ENCODE peak calls at places on chromosomes 16 and 17, in ten cellular contexts. One of them, this sample, is unnamed.

GRCh38 chr16:31271621-31272190 is 11.9 kb downstream of the ITGAM start:
- DNase-seq in ascending aorta: no peak
- DNase-seq in stomach: no peak
- DNase-seq in body of pancreas: no peak
- DNase-seq in CD4-positive, alpha-beta T cell: no peak
- DNase-seq in kidney: no peak
- DNase-seq in Peyer's patch: no peak
- DNase-seq in uterus: no peak
- DNase-seq in GM23338: no peak
- DNase-seq in RWPE1: no peak
- DNase-seq in this sample: no peak

GRCh38 chr16:65044861-65045260 is 77.0 kb downstream of the CDH11 start:
- DNase-seq in ascending aorta: no peak
- DNase-seq in stomach: no peak
- DNase-seq in body of pancreas: no peak
- DNase-seq in CD4-positive, alpha-beta T cell: no peak
- DNase-seq in kidney: no peak
- DNase-seq in Peyer's patch: no peak
- DNase-seq in uterus: no peak
- DNase-seq in GM23338: no peak
- DNase-seq in RWPE1: no peak
- DNase-seq in this sample: peak

GRCh38 chr16:82788919-82789318 is 162.2 kb downstream of the CDH13 start:
- DNase-seq in ascending aorta: no peak
- DNase-seq in stomach: no peak
- DNase-seq in body of pancreas: no peak
- DNase-seq in CD4-positive, alpha-beta T cell: no peak
- DNase-seq in kidney: no peak
- DNase-seq in Peyer's patch: no peak
- DNase-seq in uterus: no peak
- DNase-seq in GM23338: no peak
- DNase-seq in RWPE1: no peak
- DNase-seq in this sample: no peak

GRCh38 chr17:60604686-60605334 is 4.8 kb downstream of the PPM1D start:
- DNase-seq in ascending aorta: peak
- DNase-seq in stomach: no peak
- DNase-seq in body of pancreas: peak
- DNase-seq in CD4-positive, alpha-beta T cell: no peak
- DNase-seq in kidney: no peak
- DNase-seq in Peyer's patch: no peak
- DNase-seq in uterus: no peak
- DNase-seq in GM23338: no peak
- DNase-seq in RWPE1: peak
- DNase-seq in this sample: no peak

GRCh38 chr17:52096056-52096455 is 62.5 kb downstream of the CA10 start:
- DNase-seq in ascending aorta: no peak
- DNase-seq in stomach: no peak
- DNase-seq in body of pancreas: no peak
- DNase-seq in CD4-positive, alpha-beta T cell: no peak
- DNase-seq in kidney: no peak
- DNase-seq in Peyer's patch: no peak
- DNase-seq in uterus: no peak
- DNase-seq in GM23338: no peak
- DNase-seq in RWPE1: no peak
- DNase-seq in this sample: no peak

GRCh38 chr17:80539022-80539421 is 5.6 kb upstream of the RPTOR start:
- DNase-seq in ascending aorta: no peak
- DNase-seq in stomach: no peak
- DNase-seq in body of pancreas: no peak
- DNase-seq in CD4-positive, alpha-beta T cell: no peak
- DNase-seq in kidney: no peak
- DNase-seq in Peyer's patch: no peak
- DNase-seq in uterus: no peak
- DNase-seq in GM23338: peak
- DNase-seq in RWPE1: no peak
- DNase-seq in this sample: no peak

GRCh38 chr16:14405611-14406537 is 224.2 kb downstream of the PARN start:
- DNase-seq in ascending aorta: no peak
- DNase-seq in stomach: peak
- DNase-seq in body of pancreas: no peak
- DNase-seq in CD4-positive, alpha-beta T cell: no peak
- DNase-seq in kidney: no peak
- DNase-seq in Peyer's patch: peak
- DNase-seq in uterus: no peak
- DNase-seq in GM23338: peak
- DNase-seq in RWPE1: peak
- DNase-seq in this sample: peak

GRCh38 chr16:87076331-87076949 is 240.8 kb downstream of the C16orf95 start:
- DNase-seq in ascending aorta: no peak
- DNase-seq in stomach: no peak
- DNase-seq in body of pancreas: no peak
- DNase-seq in CD4-positive, alpha-beta T cell: no peak
- DNase-seq in kidney: no peak
- DNase-seq in Peyer's patch: no peak
- DNase-seq in uterus: no peak
- DNase-seq in GM23338: no peak
- DNase-seq in RWPE1: no peak
- DNase-seq in this sample: no peak

GRCh38 chr17:57889252-57889651 is 39.4 kb upstream of the MRPS23 start:
- DNase-seq in ascending aorta: no peak
- DNase-seq in stomach: no peak
- DNase-seq in body of pancreas: no peak
- DNase-seq in CD4-positive, alpha-beta T cell: no peak
- DNase-seq in kidney: no peak
- DNase-seq in Peyer's patch: no peak
- DNase-seq in uterus: no peak
- DNase-seq in GM23338: no peak
- DNase-seq in RWPE1: no peak
- DNase-seq in this sample: no peak

DNA sequence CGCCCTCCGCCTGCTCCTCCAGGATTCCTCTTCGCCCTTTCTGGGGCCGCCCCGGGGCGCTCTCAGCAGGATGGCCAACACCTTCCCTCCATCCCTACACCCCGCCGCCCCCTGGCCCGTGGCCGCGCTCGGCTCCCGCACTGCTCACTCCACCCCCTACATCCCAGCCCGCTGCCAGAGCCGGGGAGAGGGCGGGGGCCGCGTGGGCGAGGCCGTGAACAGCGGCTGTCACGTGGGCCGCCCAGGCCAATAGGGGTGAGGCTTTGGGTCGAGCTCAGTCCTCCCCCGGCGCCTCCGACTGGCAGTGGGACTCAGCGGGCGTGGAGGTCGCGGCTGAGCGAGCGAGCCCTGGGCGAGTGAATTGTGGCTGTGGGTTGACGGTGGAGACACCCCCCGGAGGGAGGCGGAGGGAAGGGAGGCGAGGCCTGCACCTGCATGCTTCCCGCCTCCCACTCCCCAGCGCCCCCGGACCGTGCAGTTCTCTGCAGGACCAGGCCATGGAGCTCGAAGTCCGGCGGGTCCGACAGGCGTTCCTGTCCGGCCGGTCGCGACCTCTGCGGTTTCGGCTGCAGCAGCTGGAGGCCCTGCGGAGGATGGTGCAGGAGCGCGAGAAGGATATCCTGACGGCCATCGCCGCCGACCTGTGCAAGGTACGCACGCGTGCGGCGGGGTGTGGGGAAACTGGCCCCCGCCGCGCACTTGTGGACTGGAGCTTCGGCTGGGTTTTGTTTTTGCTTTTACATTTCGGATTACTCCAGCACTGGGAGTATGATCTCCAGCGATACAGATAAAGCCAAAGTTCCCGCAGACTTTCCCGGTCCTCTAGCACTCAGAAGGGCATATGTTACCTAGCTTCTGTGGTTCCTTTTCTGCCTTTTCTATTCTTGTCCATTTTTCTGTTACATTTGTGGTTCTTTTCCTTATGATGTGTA is at the start of gene ALDH3A2:
- DNase-seq in ascending aorta: peak
- DNase-seq in stomach: peak
- DNase-seq in body of pancreas: peak
- DNase-seq in CD4-positive, alpha-beta T cell: peak
- DNase-seq in kidney: peak
- DNase-seq in Peyer's patch: peak
- DNase-seq in uterus: peak
- DNase-seq in GM23338: peak
- DNase-seq in RWPE1: peak
- DNase-seq in this sample: peak
- H3K27ac ChIP-seq in ascending aorta: peak
- H3K27ac ChIP-seq in stomach: peak
- H3K27ac ChIP-seq in body of pancreas: peak
- H3K27ac ChIP-seq in CD4-positive, alpha-beta T cell: peak
- H3K27ac ChIP-seq in kidney: peak
- H3K27ac ChIP-seq in Peyer's patch: peak
- H3K27ac ChIP-seq in uterus: peak
- H3K27ac ChIP-seq in GM23338: peak
- H3K27ac ChIP-seq in RWPE1: peak
- H3K27ac ChIP-seq in this sample: peak

DNA sequence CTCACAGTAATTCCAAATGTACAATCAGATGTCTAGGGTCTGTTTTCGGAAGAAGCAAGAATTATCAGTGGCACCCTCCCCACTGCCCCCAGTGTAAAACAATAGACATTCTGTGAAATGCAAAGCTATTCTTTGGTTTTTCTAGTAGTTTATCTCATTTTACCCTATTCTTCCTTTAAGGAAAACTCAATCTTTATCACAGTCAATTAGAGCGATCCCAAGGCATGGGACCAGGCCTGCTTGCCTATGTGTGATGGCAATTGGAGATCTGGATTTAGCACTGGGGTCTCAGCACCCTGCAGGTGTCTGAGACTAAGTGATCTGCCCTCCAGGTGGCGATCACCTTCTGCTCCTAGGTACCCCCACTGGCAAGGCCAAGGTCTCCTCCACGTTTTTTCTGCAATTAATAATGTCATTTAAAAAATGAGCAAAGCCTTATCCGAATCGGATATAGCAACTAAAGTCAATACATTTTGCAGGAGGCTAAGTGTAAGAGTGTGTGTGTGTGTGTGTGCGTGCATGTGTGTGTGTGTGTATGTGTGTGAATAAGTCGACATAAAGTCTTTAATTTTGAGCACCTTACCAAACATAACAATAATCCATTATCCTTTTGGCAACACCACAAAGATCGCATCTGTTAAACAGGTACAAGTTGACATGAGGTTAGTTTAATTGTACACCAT is 59.7 kb downstream of the HLF start:
- DNase-seq in ascending aorta: no peak
- DNase-seq in stomach: no peak
- DNase-seq in body of pancreas: no peak
- DNase-seq in CD4-positive, alpha-beta T cell: no peak
- DNase-seq in kidney: no peak
- DNase-seq in Peyer's patch: no peak
- DNase-seq in uterus: no peak
- DNase-seq in GM23338: peak
- DNase-seq in RWPE1: no peak
- DNase-seq in this sample: no peak
- TF ChIP-seq CTCF in ascending aorta: no peak
- TF ChIP-seq CTCF in stomach: no peak
- TF ChIP-seq CTCF in body of pancreas: no peak
- TF ChIP-seq CTCF in CD4-positive, alpha-beta T cell: no peak
- TF ChIP-seq CTCF in kidney: no peak
- TF ChIP-seq CTCF in Peyer's patch: no peak
- TF ChIP-seq CTCF in uterus: no peak
- TF ChIP-seq CTCF in GM23338: peak
- TF ChIP-seq CTCF in RWPE1: no peak
- TF ChIP-seq CTCF in this sample: no peak

GRCh38 chr17:29111816-29112499 is 68.2 kb downstream of the MYO18A start:
- DNase-seq in ascending aorta: peak
- DNase-seq in stomach: peak
- DNase-seq in body of pancreas: peak
- DNase-seq in CD4-positive, alpha-beta T cell: peak
- DNase-seq in kidney: no peak
- DNase-seq in Peyer's patch: peak
- DNase-seq in uterus: peak
- DNase-seq in GM23338: peak
- DNase-seq in RWPE1: peak
- DNase-seq in this sample: peak
- H3K27ac ChIP-seq in ascending aorta: no peak
- H3K27ac ChIP-seq in stomach: peak
- H3K27ac ChIP-seq in body of pancreas: peak
- H3K27ac ChIP-seq in CD4-positive, alpha-beta T cell: no peak
- H3K27ac ChIP-seq in kidney: no peak
- H3K27ac ChIP-seq in Peyer's patch: no peak
- H3K27ac ChIP-seq in uterus: no peak
- H3K27ac ChIP-seq in GM23338: no peak
- H3K27ac ChIP-seq in RWPE1: peak
- H3K27ac ChIP-seq in this sample: no peak

DNA sequence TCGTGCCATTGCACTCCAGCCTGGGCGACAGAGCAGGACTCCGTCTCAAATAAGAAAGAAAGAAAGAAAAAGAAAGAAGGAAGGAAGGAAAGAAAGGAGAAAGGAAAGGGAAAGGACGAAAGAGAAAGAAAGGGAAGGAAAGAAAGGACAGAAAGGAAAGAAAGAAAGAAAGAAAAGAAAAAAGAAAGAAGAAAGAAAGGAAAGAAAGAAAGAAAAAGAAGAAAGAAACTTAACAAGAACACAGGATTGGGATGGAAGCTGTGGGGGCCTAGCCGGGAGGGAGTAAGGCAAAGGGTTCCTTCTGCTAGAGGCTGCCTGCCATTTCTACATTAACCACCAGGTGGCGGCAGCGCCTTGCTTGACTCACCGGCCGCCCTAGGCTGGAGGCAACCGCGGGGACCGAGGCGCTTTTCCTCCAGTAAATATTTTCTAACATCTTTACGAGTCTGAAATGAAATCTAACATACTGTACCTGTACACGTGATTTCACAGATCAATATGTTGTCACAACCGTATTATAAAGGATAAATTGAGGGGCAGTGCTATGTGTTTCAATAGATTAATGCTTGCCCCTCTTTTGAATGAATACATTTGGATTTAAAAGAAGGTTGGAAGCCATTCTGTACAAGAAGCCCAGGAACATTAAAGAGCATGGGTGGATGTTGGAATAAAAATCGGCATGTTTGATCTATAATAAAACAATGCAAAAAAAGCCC is 6.1 kb downstream of the GJD3 start:
- DNase-seq in ascending aorta: peak
- DNase-seq in stomach: peak
- DNase-seq in body of pancreas: peak
- DNase-seq in CD4-positive, alpha-beta T cell: peak
- DNase-seq in kidney: peak
- DNase-seq in Peyer's patch: peak
- DNase-seq in uterus: peak
- DNase-seq in GM23338: peak
- DNase-seq in RWPE1: peak
- DNase-seq in this sample: peak
- TF ChIP-seq CTCF in ascending aorta: peak
- TF ChIP-seq CTCF in stomach: peak
- TF ChIP-seq CTCF in body of pancreas: peak
- TF ChIP-seq CTCF in CD4-positive, alpha-beta T cell: peak
- TF ChIP-seq CTCF in kidney: peak
- TF ChIP-seq CTCF in Peyer's patch: peak
- TF ChIP-seq CTCF in uterus: peak
- TF ChIP-seq CTCF in GM23338: peak
- TF ChIP-seq CTCF in RWPE1: peak
- TF ChIP-seq CTCF in this sample: peak

GRCh38 chr16:58022601-58023371 is 2.8 kb upstream of the MMP15 start:
- DNase-seq in ascending aorta: peak
- DNase-seq in stomach: peak
- DNase-seq in body of pancreas: peak
- DNase-seq in CD4-positive, alpha-beta T cell: no peak
- DNase-seq in kidney: peak
- DNase-seq in Peyer's patch: no peak
- DNase-seq in uterus: peak
- DNase-seq in GM23338: peak
- DNase-seq in RWPE1: peak
- DNase-seq in this sample: peak
- H3K27ac ChIP-seq in ascending aorta: peak
- H3K27ac ChIP-seq in stomach: peak
- H3K27ac ChIP-seq in body of pancreas: peak
- H3K27ac ChIP-seq in CD4-positive, alpha-beta T cell: no peak
- H3K27ac ChIP-seq in kidney: no peak
- H3K27ac ChIP-seq in Peyer's patch: peak
- H3K27ac ChIP-seq in uterus: peak
- H3K27ac ChIP-seq in GM23338: no peak
- H3K27ac ChIP-seq in RWPE1: peak
- H3K27ac ChIP-seq in this sample: no peak